ENCODE peak calls at places on chromosomes 5 and 9, in eight cellular contexts. One of them, this sample, is unnamed.
A peak's percentile ranks its signal among the peaks of the same experiment; 100 is the strongest.

GRCh38 chr5:157670662-157671591 is at the start of gene C5orf52:
- DNase-seq in iPS-NIHi11: peak; percentile 69
- DNase-seq in Kasumi-1: no peak
- DNase-seq in effector memory CD4-positive, alpha-beta T cell: no peak
- DNase-seq in EL: peak; percentile 44
- DNase-seq in A673: peak; percentile 37
- DNase-seq in occipital lobe: no peak
- DNase-seq in activated CD4-positive, alpha-beta memory T cell treated with anti-CD3 and anti-CD28 coated beads for 36 hours: peak; percentile 39
- DNase-seq in this sample: peak; percentile 78

GRCh38 chr9:129854588-129855110 is 19.4 kb downstream of the USP20 start:
- DNase-seq in activated CD4-positive, alpha-beta memory T cell treated with anti-CD3 and anti-CD28 coated beads for 36 hours: no peak
- DNase-seq in iPS-NIHi11: no peak
- DNase-seq in Kasumi-1: no peak
- DNase-seq in EL: no peak
- DNase-seq in occipital lobe: no peak
- DNase-seq in effector memory CD4-positive, alpha-beta T cell: no peak
- DNase-seq in A673: no peak
- DNase-seq in this sample: no peak

GRCh38 chr5:143142596-143143435 is 260.7 kb downstream of the NR3C1 start:
- DNase-seq in iPS-NIHi11: no peak
- DNase-seq in effector memory CD4-positive, alpha-beta T cell: no peak
- DNase-seq in EL: no peak
- DNase-seq in Kasumi-1: no peak
- DNase-seq in occipital lobe: peak; percentile 76
- DNase-seq in A673: no peak
- DNase-seq in activated CD4-positive, alpha-beta memory T cell treated with anti-CD3 and anti-CD28 coated beads for 36 hours: no peak
- DNase-seq in this sample: peak; percentile 39

GRCh38 chr5:176725521-176725920 is 78.2 kb downstream of the TSPAN17 start:
- DNase-seq in occipital lobe: no peak
- DNase-seq in EL: no peak
- DNase-seq in effector memory CD4-positive, alpha-beta T cell: no peak
- DNase-seq in activated CD4-positive, alpha-beta memory T cell treated with anti-CD3 and anti-CD28 coated beads for 36 hours: no peak
- DNase-seq in Kasumi-1: no peak
- DNase-seq in A673: no peak
- DNase-seq in iPS-NIHi11: no peak
- DNase-seq in this sample: no peak

GRCh38 chr5:132489051-132489770 is 1.4 kb downstream of the IRF1 start:
- DNase-seq in EL: no peak
- DNase-seq in iPS-NIHi11: no peak
- DNase-seq in A673: no peak
- DNase-seq in activated CD4-positive, alpha-beta memory T cell treated with anti-CD3 and anti-CD28 coated beads for 36 hours: peak; percentile 31
- DNase-seq in occipital lobe: no peak
- DNase-seq in Kasumi-1: peak; percentile 23
- DNase-seq in effector memory CD4-positive, alpha-beta T cell: no peak
- DNase-seq in this sample: no peak

GRCh38 chr5:129098488-129099183 is 4.1 kb downstream of the ISOC1 start:
- DNase-seq in iPS-NIHi11: no peak
- DNase-seq in effector memory CD4-positive, alpha-beta T cell: no peak
- DNase-seq in occipital lobe: no peak
- DNase-seq in EL: no peak
- DNase-seq in Kasumi-1: peak; percentile 31
- DNase-seq in A673: no peak
- DNase-seq in activated CD4-positive, alpha-beta memory T cell treated with anti-CD3 and anti-CD28 coated beads for 36 hours: no peak
- DNase-seq in this sample: no peak

GRCh38 chr9:124102363-124102762 is 90.8 kb downstream of the LHX2 start:
- DNase-seq in effector memory CD4-positive, alpha-beta T cell: no peak
- DNase-seq in occipital lobe: no peak
- DNase-seq in activated CD4-positive, alpha-beta memory T cell treated with anti-CD3 and anti-CD28 coated beads for 36 hours: no peak
- DNase-seq in iPS-NIHi11: no peak
- DNase-seq in Kasumi-1: no peak
- DNase-seq in EL: no peak
- DNase-seq in A673: no peak
- DNase-seq in this sample: no peak

GRCh38 chr5:156201793-156202388 is 125.1 kb upstream of the SGCD start:
- DNase-seq in A673: no peak
- DNase-seq in occipital lobe: no peak
- DNase-seq in activated CD4-positive, alpha-beta memory T cell treated with anti-CD3 and anti-CD28 coated beads for 36 hours: no peak
- DNase-seq in Kasumi-1: no peak
- DNase-seq in effector memory CD4-positive, alpha-beta T cell: no peak
- DNase-seq in iPS-NIHi11: peak; percentile 11
- DNase-seq in EL: no peak
- DNase-seq in this sample: peak; percentile 82

GRCh38 chr9:113882636-113883164 is 6.6 kb downstream of the ZNF618 start:
- DNase-seq in EL: no peak
- DNase-seq in Kasumi-1: no peak
- DNase-seq in iPS-NIHi11: no peak
- DNase-seq in effector memory CD4-positive, alpha-beta T cell: no peak
- DNase-seq in A673: no peak
- DNase-seq in activated CD4-positive, alpha-beta memory T cell treated with anti-CD3 and anti-CD28 coated beads for 36 hours: no peak
- DNase-seq in occipital lobe: no peak
- DNase-seq in this sample: no peak

GRCh38 chr5:92505145-92505544 is 1075.9 kb downstream of the NR2F1-AS1 start:
- DNase-seq in iPS-NIHi11: no peak
- DNase-seq in A673: no peak
- DNase-seq in Kasumi-1: no peak
- DNase-seq in occipital lobe: no peak
- DNase-seq in effector memory CD4-positive, alpha-beta T cell: no peak
- DNase-seq in activated CD4-positive, alpha-beta memory T cell treated with anti-CD3 and anti-CD28 coated beads for 36 hours: no peak
- DNase-seq in EL: peak; percentile 17
- DNase-seq in this sample: peak; percentile 34

GRCh38 chr9:130732131-130732530 is 38.6 kb downstream of the EXOSC2 start:
- DNase-seq in A673: peak; percentile 31
- DNase-seq in EL: no peak
- DNase-seq in effector memory CD4-positive, alpha-beta T cell: no peak
- DNase-seq in activated CD4-positive, alpha-beta memory T cell treated with anti-CD3 and anti-CD28 coated beads for 36 hours: no peak
- DNase-seq in iPS-NIHi11: no peak
- DNase-seq in occipital lobe: no peak
- DNase-seq in Kasumi-1: peak; percentile 16
- DNase-seq in this sample: no peak

GRCh38 chr9:102499468-102499867 is 495.7 kb upstream of the CYLC2 start:
- DNase-seq in EL: no peak
- DNase-seq in effector memory CD4-positive, alpha-beta T cell: no peak
- DNase-seq in Kasumi-1: peak; percentile 12
- DNase-seq in A673: no peak
- DNase-seq in occipital lobe: no peak
- DNase-seq in activated CD4-positive, alpha-beta memory T cell treated with anti-CD3 and anti-CD28 coated beads for 36 hours: no peak
- DNase-seq in iPS-NIHi11: no peak
- DNase-seq in this sample: no peak

GRCh38 chr5:58294598-58295298 is 165.1 kb downstream of the PLK2 start:
- DNase-seq in A673: no peak
- DNase-seq in occipital lobe: no peak
- DNase-seq in activated CD4-positive, alpha-beta memory T cell treated with anti-CD3 and anti-CD28 coated beads for 36 hours: no peak
- DNase-seq in iPS-NIHi11: no peak
- DNase-seq in EL: peak; percentile 62
- DNase-seq in effector memory CD4-positive, alpha-beta T cell: no peak
- DNase-seq in Kasumi-1: peak; percentile 64
- DNase-seq in this sample: no peak

GRCh38 chr9:5764130-5764868 is 68.6 kb downstream of the ERMP1 start:
- DNase-seq in occipital lobe: no peak
- DNase-seq in activated CD4-positive, alpha-beta memory T cell treated with anti-CD3 and anti-CD28 coated beads for 36 hours: peak; percentile 24
- DNase-seq in Kasumi-1: no peak
- DNase-seq in EL: no peak
- DNase-seq in effector memory CD4-positive, alpha-beta T cell: no peak
- DNase-seq in iPS-NIHi11: no peak
- DNase-seq in A673: no peak
- DNase-seq in this sample: no peak

GRCh38 chr5:142727736-142728047 is 41.8 kb upstream of the FGF1 start:
- DNase-seq in occipital lobe: no peak
- DNase-seq in A673: no peak
- DNase-seq in Kasumi-1: no peak
- DNase-seq in EL: no peak
- DNase-seq in iPS-NIHi11: no peak
- DNase-seq in activated CD4-positive, alpha-beta memory T cell treated with anti-CD3 and anti-CD28 coated beads for 36 hours: no peak
- DNase-seq in effector memory CD4-positive, alpha-beta T cell: no peak
- DNase-seq in this sample: no peak

GRCh38 chr9:22863106-22863505 is 416.5 kb downstream of the DMRTA1 start:
- DNase-seq in occipital lobe: no peak
- DNase-seq in EL: no peak
- DNase-seq in A673: no peak
- DNase-seq in Kasumi-1: no peak
- DNase-seq in iPS-NIHi11: no peak
- DNase-seq in activated CD4-positive, alpha-beta memory T cell treated with anti-CD3 and anti-CD28 coated beads for 36 hours: no peak
- DNase-seq in effector memory CD4-positive, alpha-beta T cell: no peak
- DNase-seq in this sample: no peak

GRCh38 chr9:107019216-107019615 is 156.2 kb downstream of the ZNF462 start:
- DNase-seq in activated CD4-positive, alpha-beta memory T cell treated with anti-CD3 and anti-CD28 coated beads for 36 hours: no peak
- DNase-seq in occipital lobe: no peak
- DNase-seq in iPS-NIHi11: no peak
- DNase-seq in A673: no peak
- DNase-seq in effector memory CD4-positive, alpha-beta T cell: no peak
- DNase-seq in Kasumi-1: no peak
- DNase-seq in EL: peak; percentile 76
- DNase-seq in this sample: peak; percentile 36

GRCh38 chr9:122695696-122696095 is 20.8 kb downstream of the OR1L3 start:
- DNase-seq in effector memory CD4-positive, alpha-beta T cell: no peak
- DNase-seq in EL: no peak
- DNase-seq in occipital lobe: no peak
- DNase-seq in activated CD4-positive, alpha-beta memory T cell treated with anti-CD3 and anti-CD28 coated beads for 36 hours: no peak
- DNase-seq in Kasumi-1: no peak
- DNase-seq in iPS-NIHi11: no peak
- DNase-seq in A673: no peak
- DNase-seq in this sample: no peak

GRCh38 chr5:179158556-179158955 is 98.4 kb downstream of the ZNF354C start:
- DNase-seq in EL: no peak
- DNase-seq in occipital lobe: no peak
- DNase-seq in effector memory CD4-positive, alpha-beta T cell: no peak
- DNase-seq in A673: no peak
- DNase-seq in activated CD4-positive, alpha-beta memory T cell treated with anti-CD3 and anti-CD28 coated beads for 36 hours: no peak
- DNase-seq in Kasumi-1: no peak
- DNase-seq in iPS-NIHi11: no peak
- DNase-seq in this sample: no peak

GRCh38 chr9:1129382-1129781 is 79.2 kb downstream of the DMRT2 start:
- DNase-seq in Kasumi-1: no peak
- DNase-seq in occipital lobe: no peak
- DNase-seq in iPS-NIHi11: peak; percentile 12
- DNase-seq in activated CD4-positive, alpha-beta memory T cell treated with anti-CD3 and anti-CD28 coated beads for 36 hours: no peak
- DNase-seq in A673: no peak
- DNase-seq in EL: no peak
- DNase-seq in effector memory CD4-positive, alpha-beta T cell: no peak
- DNase-seq in this sample: no peak

GRCh38 chr9:13020141-13020540 is 245.3 kb downstream of the LURAP1L start:
- DNase-seq in effector memory CD4-positive, alpha-beta T cell: no peak
- DNase-seq in occipital lobe: no peak
- DNase-seq in iPS-NIHi11: no peak
- DNase-seq in activated CD4-positive, alpha-beta memory T cell treated with anti-CD3 and anti-CD28 coated beads for 36 hours: no peak
- DNase-seq in Kasumi-1: no peak
- DNase-seq in A673: no peak
- DNase-seq in EL: no peak
- DNase-seq in this sample: peak; percentile 65

GRCh38 chr5:154506716-154507080 is 28.7 kb upstream of the HAND1 start:
- DNase-seq in EL: no peak
- DNase-seq in effector memory CD4-positive, alpha-beta T cell: no peak
- DNase-seq in iPS-NIHi11: no peak
- DNase-seq in occipital lobe: no peak
- DNase-seq in Kasumi-1: no peak
- DNase-seq in A673: no peak
- DNase-seq in activated CD4-positive, alpha-beta memory T cell treated with anti-CD3 and anti-CD28 coated beads for 36 hours: no peak
- DNase-seq in this sample: no peak

GRCh38 chr9:115225459-115226116 is 107.6 kb upstream of the TNC start:
- DNase-seq in occipital lobe: no peak
- DNase-seq in iPS-NIHi11: no peak
- DNase-seq in effector memory CD4-positive, alpha-beta T cell: no peak
- DNase-seq in A673: no peak
- DNase-seq in EL: no peak
- DNase-seq in Kasumi-1: no peak
- DNase-seq in activated CD4-positive, alpha-beta memory T cell treated with anti-CD3 and anti-CD28 coated beads for 36 hours: no peak
- DNase-seq in this sample: no peak

GRCh38 chr5:178817506-178817905 is 42.2 kb upstream of the ZNF354B start:
- DNase-seq in EL: no peak
- DNase-seq in effector memory CD4-positive, alpha-beta T cell: no peak
- DNase-seq in A673: no peak
- DNase-seq in Kasumi-1: no peak
- DNase-seq in iPS-NIHi11: no peak
- DNase-seq in activated CD4-positive, alpha-beta memory T cell treated with anti-CD3 and anti-CD28 coated beads for 36 hours: no peak
- DNase-seq in occipital lobe: no peak
- DNase-seq in this sample: no peak

GRCh38 chr9:94656190-94656589 is 16.9 kb upstream of the FBP1 start:
- DNase-seq in EL: no peak
- DNase-seq in occipital lobe: peak; percentile 12
- DNase-seq in effector memory CD4-positive, alpha-beta T cell: peak; percentile 2
- DNase-seq in Kasumi-1: peak; percentile 82
- DNase-seq in iPS-NIHi11: no peak
- DNase-seq in A673: no peak
- DNase-seq in activated CD4-positive, alpha-beta memory T cell treated with anti-CD3 and anti-CD28 coated beads for 36 hours: peak; percentile 66
- DNase-seq in this sample: no peak

GRCh38 chr9:122133263-122133983 is 26.2 kb downstream of the NDUFA8 start:
- DNase-seq in activated CD4-positive, alpha-beta memory T cell treated with anti-CD3 and anti-CD28 coated beads for 36 hours: no peak
- DNase-seq in iPS-NIHi11: no peak
- DNase-seq in effector memory CD4-positive, alpha-beta T cell: no peak
- DNase-seq in A673: no peak
- DNase-seq in EL: no peak
- DNase-seq in occipital lobe: no peak
- DNase-seq in Kasumi-1: no peak
- DNase-seq in this sample: no peak

GRCh38 chr5:74392698-74393431 is 247.7 kb downstream of the ENC1 start:
- DNase-seq in Kasumi-1: no peak
- DNase-seq in iPS-NIHi11: no peak
- DNase-seq in activated CD4-positive, alpha-beta memory T cell treated with anti-CD3 and anti-CD28 coated beads for 36 hours: no peak
- DNase-seq in A673: no peak
- DNase-seq in effector memory CD4-positive, alpha-beta T cell: no peak
- DNase-seq in occipital lobe: no peak
- DNase-seq in EL: peak; percentile 39
- DNase-seq in this sample: peak; percentile 28

GRCh38 chr5:172187118-172188032 is 649 bp downstream of the STK10 start:
- DNase-seq in iPS-NIHi11: no peak
- DNase-seq in EL: peak; percentile 91
- DNase-seq in occipital lobe: peak; percentile 23
- DNase-seq in Kasumi-1: peak; percentile 72
- DNase-seq in activated CD4-positive, alpha-beta memory T cell treated with anti-CD3 and anti-CD28 coated beads for 36 hours: peak; percentile 87
- DNase-seq in A673: peak; percentile 23
- DNase-seq in effector memory CD4-positive, alpha-beta T cell: peak; percentile 67
- DNase-seq in this sample: peak; percentile 89

GRCh38 chr5:8058626-8059180 is 189.8 kb downstream of the MTRR start:
- DNase-seq in effector memory CD4-positive, alpha-beta T cell: no peak
- DNase-seq in iPS-NIHi11: no peak
- DNase-seq in occipital lobe: no peak
- DNase-seq in A673: no peak
- DNase-seq in EL: no peak
- DNase-seq in activated CD4-positive, alpha-beta memory T cell treated with anti-CD3 and anti-CD28 coated beads for 36 hours: no peak
- DNase-seq in Kasumi-1: no peak
- DNase-seq in this sample: no peak

This sample was measured in adipocyte.